ENCODE peak calls at places on chromosomes 6 and 20, in four cellular contexts. A, G, V and W are unnamed samples.

GRCh38 chr6:139546117-139546495 is 171.7 kb upstream of the CITED2 start:
- DNase-seq in G (no peak), V (no peak), A (no peak), W (no peak)

GRCh38 chr20:48205786-48206185 is 420.5 kb upstream of the SULF2 start:
- DNase-seq in A (no peak), V (no peak), G (no peak), W (no peak)

GRCh38 chr6:103085801-103086200 is 1692.3 kb downstream of the GRIK2 start:
- DNase-seq in A (no peak), V (no peak), G (no peak), W (no peak)

GRCh38 chr20:48467622-48468021 is 360.2 kb downstream of the PREX1 start:
- DNase-seq in V (no peak), G (no peak), A (no peak), W (peak; percentile 54)

GRCh38 chr20:43901296-43901695 is 13.4 kb upstream of the TOX2 start:
- DNase-seq in G (no peak), A (no peak), V (no peak), W (no peak)

GRCh38 chr20:36614781-36615557 is 9.4 kb downstream of the RAB5IF start:
- DNase-seq in G (no peak), V (no peak), A (no peak), W (no peak)

GRCh38 chr20:48148916-48149672 is 363.8 kb upstream of the SULF2 start:
- DNase-seq in A (no peak), V (no peak), G (no peak), W (no peak)

GRCh38 chr6:117194978-117195377 is 70.4 kb upstream of the VGLL2 start:
- DNase-seq in A (no peak), G (no peak), V (no peak), W (no peak)

GRCh38 chr6:127436578-127437110 is 22.5 kb downstream of the KIAA0408 start:
- DNase-seq in A (no peak), V (no peak), G (no peak), W (no peak)

GRCh38 chr6:112372213-112372806 is 25.2 kb downstream of the RFPL4B start:
- DNase-seq in V (no peak), A (no peak), G (no peak), W (no peak)

GRCh38 chr6:66896415-66896814 is 1189.4 kb upstream of the EYS start:
- DNase-seq in A (no peak), V (no peak), G (peak; percentile 5), W (no peak)

GRCh38 chr6:15317934-15318902 is 72.3 kb downstream of the JARID2 start:
- DNase-seq in A (no peak), V (peak; percentile 49), G (peak; percentile 70), W (no peak)

GRCh38 chr6:91708534-91708933 is 1121.7 kb upstream of the MAP3K7 start:
- DNase-seq in A (no peak), G (no peak), V (no peak), W (no peak)

GRCh38 chr6:14756370-14756769 is 489.5 kb upstream of the JARID2 start:
- DNase-seq in A (no peak), V (no peak), G (no peak), W (no peak)

GRCh38 chr20:36461600-36462439 is 79.5 kb upstream of the MYL9 start:
- DNase-seq in G (no peak), V (peak; percentile 62), A (no peak), W (peak; percentile 70)

GRCh38 chr6:36769676-36770499 is 69.4 kb downstream of the CPNE5 start:
- DNase-seq in G (no peak), A (no peak), V (no peak), W (peak; percentile 34)

GRCh38 chr20:8386991-8387390 is 254.9 kb downstream of the PLCB1 start:
- DNase-seq in G (no peak), V (no peak), A (no peak), W (no peak)

GRCh38 chr20:8389381-8390368 is 257.6 kb downstream of the PLCB1 start:
- DNase-seq in A (no peak), G (peak; percentile 55), V (no peak), W (peak; percentile 3)

GRCh38 chr20:8388707-8389106 is 256.6 kb downstream of the PLCB1 start:
- DNase-seq in V (no peak), G (no peak), A (no peak), W (no peak)

GRCh38 chr20:8390500-8390899 is 258.4 kb downstream of the PLCB1 start:
- DNase-seq in A (no peak), G (no peak), V (no peak), W (no peak)

GRCh38 chr20:8388146-8388545 is 256.1 kb downstream of the PLCB1 start:
- DNase-seq in A (no peak), V (no peak), G (no peak), W (no peak)
- TF ChIP-seq YY1 in A (no peak), V (no peak), G (no peak), W (no peak)

GRCh38 chr6:7137335-7138106 is 29.8 kb downstream of the RREB1 start:
- DNase-seq in G (no peak), V (peak; percentile 45), A (no peak), W (peak; percentile 86)
- TF ChIP-seq ATF2 in G (no peak), V (no peak), A (peak; percentile 61), W (no peak)

GRCh38 chr6:44820366-44821158 is 433.1 kb downstream of the CDC5L start:
- DNase-seq in G (no peak), V (no peak), A (no peak), W (no peak)
- TF ChIP-seq RAD21 in G (no peak), V (no peak), A (no peak), W (no peak)

GRCh38 chr20:61437280-61438206 is 185.5 kb downstream of the CDH4 start:
- DNase-seq in A (no peak), V (no peak), G (no peak), W (no peak)
- TF ChIP-seq YY1 in A (no peak), V (peak; percentile 7), G (no peak), W (no peak)

DNA sequence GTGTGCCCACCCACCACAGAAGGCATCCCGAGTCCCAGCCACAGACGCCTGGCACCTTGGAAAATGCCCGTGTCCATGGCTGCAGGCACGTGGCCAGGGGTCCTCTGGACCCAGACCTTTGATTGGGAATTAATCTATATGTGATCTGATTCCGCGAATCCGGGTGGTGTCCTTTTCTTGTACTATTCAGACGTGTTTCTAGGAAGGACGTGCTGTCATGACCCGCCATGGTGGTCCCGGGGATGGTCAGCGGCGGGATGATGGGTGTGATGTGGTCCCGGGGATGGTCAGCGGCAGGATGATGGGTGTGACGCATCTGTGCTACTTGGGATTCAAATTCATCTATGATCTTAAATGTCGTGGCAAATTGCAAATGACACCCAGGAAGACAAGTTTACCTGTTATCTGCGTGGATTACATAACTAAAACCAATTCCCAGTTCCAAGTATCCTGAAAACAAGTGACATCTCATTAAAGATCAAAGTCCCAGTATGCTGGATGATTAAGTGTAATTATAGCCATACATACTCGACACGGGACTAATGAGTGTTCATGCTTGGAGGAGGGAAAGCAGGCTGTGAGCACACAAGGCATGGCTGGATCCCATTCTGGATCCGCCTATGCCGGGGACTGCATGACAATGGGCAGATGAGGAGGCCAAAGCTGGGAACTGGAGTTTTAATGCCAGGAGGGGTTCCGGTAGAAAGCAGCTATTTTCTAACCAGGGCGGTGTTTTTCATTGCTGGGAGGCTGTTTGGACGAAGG is 256.5 kb downstream of the TAF4 start:
- DNase-seq in G (no peak), V (no peak), A (no peak), W (no peak)
- TF ChIP-seq ATF2 in G (no peak), V (no peak), A (no peak), W (no peak)

DNA sequence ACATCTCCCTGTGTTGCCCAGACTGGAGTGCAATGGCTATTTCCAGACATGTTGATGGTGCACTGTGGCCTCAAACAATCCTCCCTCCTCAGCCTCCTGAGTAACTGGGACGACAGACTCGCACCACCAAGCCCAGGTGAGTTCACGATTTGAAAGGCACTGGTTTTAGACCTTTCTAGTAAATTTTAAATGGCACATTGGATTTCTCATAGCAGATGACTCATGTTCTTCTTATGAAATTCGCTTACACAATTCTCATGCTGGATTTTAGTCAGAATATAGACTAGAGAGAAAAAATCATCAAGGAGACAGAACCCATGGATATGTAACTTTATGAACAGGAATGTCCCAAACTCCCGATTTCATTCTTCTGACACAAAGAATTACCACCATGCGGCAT is 18.1 kb upstream of the PXDC1 start:
- DNase-seq in A (no peak), G (no peak), V (no peak), W (no peak)
- TF ChIP-seq RAD21 in A (no peak), G (no peak), V (no peak), W (no peak)